ENCODE peak calls at places on chromosomes 3 and 15, in four cellular contexts. One of them, this sample, is unnamed.

GRCh38 chr3:9779721-9780450 is 10.1 kb upstream of the CAMK1 start:
- DNase-seq in fibroblast of gingiva: no peak
- DNase-seq in Right ventricle myocardium superior: peak
- DNase-seq in head of caudate nucleus: no peak
- DNase-seq in this sample: no peak

GRCh38 chr3:133620066-133620784 is 41.5 kb downstream of the TOPBP1 start:
- DNase-seq in fibroblast of gingiva: no peak
- DNase-seq in Right ventricle myocardium superior: no peak
- DNase-seq in head of caudate nucleus: no peak
- DNase-seq in this sample: no peak

GRCh38 chr15:48086582-48086981 is 34.2 kb upstream of the SLC24A5 start:
- DNase-seq in Right ventricle myocardium superior: no peak
- DNase-seq in head of caudate nucleus: no peak
- DNase-seq in fibroblast of gingiva: peak
- DNase-seq in this sample: no peak

GRCh38 chr15:95590533-95591044 is 739.9 kb upstream of the NR2F2 start:
- DNase-seq in Right ventricle myocardium superior: no peak
- DNase-seq in head of caudate nucleus: no peak
- DNase-seq in fibroblast of gingiva: no peak
- DNase-seq in this sample: no peak

GRCh38 chr15:58369261-58369699 is 62.5 kb upstream of the LIPC start:
- DNase-seq in Right ventricle myocardium superior: no peak
- DNase-seq in head of caudate nucleus: no peak
- DNase-seq in fibroblast of gingiva: peak
- DNase-seq in this sample: no peak

GRCh38 chr3:146159037-146159436 is 1.9 kb downstream of the PLOD2 start:
- DNase-seq in fibroblast of gingiva: no peak
- DNase-seq in head of caudate nucleus: no peak
- DNase-seq in Right ventricle myocardium superior: no peak
- DNase-seq in this sample: no peak

GRCh38 chr15:29044506-29044905 is 158.7 kb downstream of the APBA2 start:
- DNase-seq in head of caudate nucleus: no peak
- DNase-seq in fibroblast of gingiva: no peak
- DNase-seq in Right ventricle myocardium superior: no peak
- DNase-seq in this sample: no peak

GRCh38 chr15:36468746-36469145 is 110.7 kb upstream of the CDIN1 start:
- DNase-seq in fibroblast of gingiva: peak
- DNase-seq in head of caudate nucleus: no peak
- DNase-seq in Right ventricle myocardium superior: no peak
- DNase-seq in this sample: peak

GRCh38 chr3:188901671-188902331 is 270.0 kb upstream of the TPRG1 start:
- DNase-seq in fibroblast of gingiva: no peak
- DNase-seq in head of caudate nucleus: no peak
- DNase-seq in Right ventricle myocardium superior: no peak
- DNase-seq in this sample: no peak

GRCh38 chr3:125375950-125376679 is 990 bp upstream of the ZNF148 start:
- DNase-seq in head of caudate nucleus: no peak
- DNase-seq in fibroblast of gingiva: no peak
- DNase-seq in Right ventricle myocardium superior: no peak
- DNase-seq in this sample: peak

GRCh38 chr3:117750674-117751073 is 1041.1 kb downstream of the TUSC7 start:
- DNase-seq in head of caudate nucleus: no peak
- DNase-seq in fibroblast of gingiva: no peak
- DNase-seq in Right ventricle myocardium superior: no peak
- DNase-seq in this sample: no peak

GRCh38 chr3:155070932-155071387 is 9.2 kb upstream of the MME start:
- DNase-seq in fibroblast of gingiva: peak
- DNase-seq in head of caudate nucleus: no peak
- DNase-seq in Right ventricle myocardium superior: no peak
- DNase-seq in this sample: peak